ENCODE peak calls at places on chromosomes 6 and 20, in four cellular contexts. B is K562, D is GM12878, P is HepG2. R is an unnamed sample.

GRCh38 chr6:31293343-31293742 is 21.5 kb upstream of the HLA-C start:
- DNase-seq in B (no peak), D (no peak), P (peak), R (no peak)

GRCh38 chr20:2756056-2756611 is 44.3 kb downstream of the CPXM1 start:
- DNase-seq in B (peak), D (no peak), P (peak), R (peak)

GRCh38 chr20:53943522-53944291 is 126.7 kb downstream of the BCAS1 start:
- DNase-seq in B (peak), D (no peak), P (peak), R (peak)

GRCh38 chr6:56736804-56737203 is 94.1 kb upstream of the DST start:
- DNase-seq in B (no peak), D (no peak), P (no peak), R (no peak)

GRCh38 chr6:77290798-77291197 is 172.5 kb downstream of the HTR1B start:
- DNase-seq in B (no peak), D (no peak), P (no peak), R (no peak)

GRCh38 chr20:17648306-17648646 is 33.8 kb downstream of the RRBP1 start:
- DNase-seq in B (no peak), D (no peak), P (no peak), R (no peak)

GRCh38 chr6:30795549-30796293 is 51.4 kb upstream of the IER3 start:
- DNase-seq in B (no peak), D (no peak), P (no peak), R (no peak)

GRCh38 chr6:126232671-126233070 is 107.2 kb upstream of the CENPW start:
- DNase-seq in B (no peak), D (no peak), P (no peak), R (no peak)

GRCh38 chr20:7137395-7138151 is 370.1 kb downstream of the BMP2 start:
- DNase-seq in B (no peak), D (peak), P (no peak), R (no peak)

GRCh38 chr20:59818911-59819310 is 114.5 kb downstream of the SYCP2 start:
- DNase-seq in B (no peak), D (no peak), P (no peak), R (peak)

GRCh38 chr20:59821201-59821600 is 112.2 kb downstream of the SYCP2 start:
- DNase-seq in B (no peak), D (no peak), P (no peak), R (no peak)

GRCh38 chr20:59821788-59822187 is 111.6 kb downstream of the SYCP2 start:
- DNase-seq in B (no peak), D (no peak), P (no peak), R (peak)

GRCh38 chr20:59819496-59820203 is 113.8 kb downstream of the SYCP2 start:
- DNase-seq in B (no peak), D (no peak), P (no peak), R (peak)

GRCh38 chr20:59820204-59821041 is 113.0 kb downstream of the SYCP2 start:
- DNase-seq in B (no peak), D (no peak), P (no peak), R (peak)
- TF ChIP-seq CHD2 in B (no peak), D (no peak), P (no peak), R (no peak)

GRCh38 chr6:150100745-150101144 is 31.8 kb upstream of the ULBP3 start:
- DNase-seq in B (no peak), D (no peak), P (no peak), R (no peak)
- TF ChIP-seq RAD21 in B (no peak), D (no peak), P (no peak), R (no peak)

GRCh38 chr6:45533394-45533793 is 155.7 kb upstream of the SUPT3H start:
- DNase-seq in B (no peak), D (no peak), P (no peak), R (no peak)
- TF ChIP-seq NFIC in B (no peak), D (no peak), P (no peak), R (no peak)

GRCh38 chr20:4113546-4113945 is 98.2 kb upstream of the RNF24 start:
- DNase-seq in B (no peak), D (no peak), P (no peak), R (no peak)
- TF ChIP-seq CHD2 in B (no peak), D (no peak), P (no peak), R (no peak)

GRCh38 chr20:375265-375889 is 5.2 kb upstream of the TRIB3 start:
- DNase-seq in B (peak), D (no peak), P (no peak), R (no peak)
- TF ChIP-seq RAD21 in B (no peak), D (no peak), P (no peak), R (no peak)

DNA sequence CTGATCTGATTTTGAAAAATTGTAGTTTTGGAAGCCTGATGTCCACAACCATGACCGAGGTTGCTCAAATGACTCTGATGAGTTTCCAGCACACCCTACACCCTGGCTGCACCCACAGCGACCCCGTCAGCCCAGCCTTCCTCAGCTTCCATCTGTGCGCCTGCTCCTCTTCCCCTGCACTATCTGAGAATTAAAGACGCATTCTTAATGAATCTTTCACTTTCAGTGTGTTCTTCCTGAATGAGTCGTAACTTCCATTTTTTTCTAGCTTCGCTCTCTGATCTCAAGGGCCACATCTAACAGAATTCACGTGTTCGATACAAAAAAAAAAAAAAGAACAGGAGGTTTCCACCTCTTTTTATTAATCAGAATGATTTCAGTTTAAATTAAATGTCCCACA is 21.3 kb upstream of the RREB1 start:
- DNase-seq in B (no peak), D (peak), P (no peak), R (no peak)
- TF ChIP-seq NFIC in B (no peak), D (peak), P (no peak), R (no peak)